ENCODE peak calls at places on chromosomes 5 and 9, in six cellular contexts. One of them, this sample, is unnamed.

GRCh38 chr5:173278641-173279040 is 43.6 kb upstream of the NKX2-5 start:
- DNase-seq in AG20443: no peak
- DNase-seq in activated naive CD4-positive, alpha-beta T cell treated with Interleukin-2 at 50 U/mL for 16 hours: no peak
- DNase-seq in activated CD4-positive, alpha-beta T cell treated with anti-CD3 and anti-CD28 coated beads, Interleukin-2, amount 50 U/mL, for 1 hour: no peak
- DNase-seq in activated CD4-positive, CD25-positive, alpha-beta regulatory T cell: no peak
- DNase-seq in neural crest cell: no peak
- DNase-seq in this sample: no peak

GRCh38 chr5:83306572-83307241 is 164.8 kb upstream of the VCAN start:
- DNase-seq in AG20443: peak
- DNase-seq in activated naive CD4-positive, alpha-beta T cell treated with Interleukin-2 at 50 U/mL for 16 hours: peak
- DNase-seq in activated CD4-positive, alpha-beta T cell treated with anti-CD3 and anti-CD28 coated beads, Interleukin-2, amount 50 U/mL, for 1 hour: no peak
- DNase-seq in activated CD4-positive, CD25-positive, alpha-beta regulatory T cell: no peak
- DNase-seq in neural crest cell: no peak
- DNase-seq in this sample: peak

GRCh38 chr9:117224676-117225075 is 190.2 kb downstream of the ASTN2 start:
- DNase-seq in AG20443: no peak
- DNase-seq in activated naive CD4-positive, alpha-beta T cell treated with Interleukin-2 at 50 U/mL for 16 hours: no peak
- DNase-seq in activated CD4-positive, alpha-beta T cell treated with anti-CD3 and anti-CD28 coated beads, Interleukin-2, amount 50 U/mL, for 1 hour: no peak
- DNase-seq in activated CD4-positive, CD25-positive, alpha-beta regulatory T cell: no peak
- DNase-seq in neural crest cell: no peak
- DNase-seq in this sample: no peak

GRCh38 chr9:33466565-33467495 is 6.9 kb downstream of the NOL6 start:
- DNase-seq in AG20443: peak
- DNase-seq in activated naive CD4-positive, alpha-beta T cell treated with Interleukin-2 at 50 U/mL for 16 hours: peak
- DNase-seq in activated CD4-positive, alpha-beta T cell treated with anti-CD3 and anti-CD28 coated beads, Interleukin-2, amount 50 U/mL, for 1 hour: peak
- DNase-seq in activated CD4-positive, CD25-positive, alpha-beta regulatory T cell: peak
- DNase-seq in neural crest cell: peak
- DNase-seq in this sample: peak

GRCh38 chr5:140106101-140106500 is 7.8 kb upstream of the PURA start:
- DNase-seq in AG20443: no peak
- DNase-seq in activated naive CD4-positive, alpha-beta T cell treated with Interleukin-2 at 50 U/mL for 16 hours: no peak
- DNase-seq in activated CD4-positive, alpha-beta T cell treated with anti-CD3 and anti-CD28 coated beads, Interleukin-2, amount 50 U/mL, for 1 hour: no peak
- DNase-seq in activated CD4-positive, CD25-positive, alpha-beta regulatory T cell: no peak
- DNase-seq in neural crest cell: no peak
- DNase-seq in this sample: no peak

GRCh38 chr9:976258-976804 is at the start of gene DMRT3:
- DNase-seq in AG20443: peak
- DNase-seq in activated naive CD4-positive, alpha-beta T cell treated with Interleukin-2 at 50 U/mL for 16 hours: no peak
- DNase-seq in activated CD4-positive, alpha-beta T cell treated with anti-CD3 and anti-CD28 coated beads, Interleukin-2, amount 50 U/mL, for 1 hour: no peak
- DNase-seq in activated CD4-positive, CD25-positive, alpha-beta regulatory T cell: no peak
- DNase-seq in neural crest cell: peak
- DNase-seq in this sample: no peak

GRCh38 chr9:89052470-89053097 is 61.3 kb downstream of the S1PR3 start:
- DNase-seq in AG20443: no peak
- DNase-seq in activated naive CD4-positive, alpha-beta T cell treated with Interleukin-2 at 50 U/mL for 16 hours: no peak
- DNase-seq in activated CD4-positive, alpha-beta T cell treated with anti-CD3 and anti-CD28 coated beads, Interleukin-2, amount 50 U/mL, for 1 hour: no peak
- DNase-seq in activated CD4-positive, CD25-positive, alpha-beta regulatory T cell: no peak
- DNase-seq in neural crest cell: no peak
- DNase-seq in this sample: no peak

GRCh38 chr9:93112116-93112863 is 16.3 kb downstream of the CARD19 start:
- DNase-seq in AG20443: no peak
- DNase-seq in activated naive CD4-positive, alpha-beta T cell treated with Interleukin-2 at 50 U/mL for 16 hours: no peak
- DNase-seq in activated CD4-positive, alpha-beta T cell treated with anti-CD3 and anti-CD28 coated beads, Interleukin-2, amount 50 U/mL, for 1 hour: no peak
- DNase-seq in activated CD4-positive, CD25-positive, alpha-beta regulatory T cell: no peak
- DNase-seq in neural crest cell: no peak
- DNase-seq in this sample: no peak

GRCh38 chr5:160166973-160167622 is 47.8 kb upstream of the PWWP2A start:
- DNase-seq in AG20443: no peak
- DNase-seq in activated naive CD4-positive, alpha-beta T cell treated with Interleukin-2 at 50 U/mL for 16 hours: no peak
- DNase-seq in activated CD4-positive, alpha-beta T cell treated with anti-CD3 and anti-CD28 coated beads, Interleukin-2, amount 50 U/mL, for 1 hour: no peak
- DNase-seq in activated CD4-positive, CD25-positive, alpha-beta regulatory T cell: no peak
- DNase-seq in neural crest cell: no peak
- DNase-seq in this sample: no peak

GRCh38 chr9:87557996-87558395 is 60.3 kb downstream of the DAPK1 start:
- DNase-seq in AG20443: peak
- DNase-seq in activated naive CD4-positive, alpha-beta T cell treated with Interleukin-2 at 50 U/mL for 16 hours: no peak
- DNase-seq in activated CD4-positive, alpha-beta T cell treated with anti-CD3 and anti-CD28 coated beads, Interleukin-2, amount 50 U/mL, for 1 hour: no peak
- DNase-seq in activated CD4-positive, CD25-positive, alpha-beta regulatory T cell: no peak
- DNase-seq in neural crest cell: no peak
- DNase-seq in this sample: peak

GRCh38 chr9:79682076-79682736 is 110.4 kb downstream of the TLE4 start:
- DNase-seq in AG20443: no peak
- DNase-seq in activated naive CD4-positive, alpha-beta T cell treated with Interleukin-2 at 50 U/mL for 16 hours: no peak
- DNase-seq in activated CD4-positive, alpha-beta T cell treated with anti-CD3 and anti-CD28 coated beads, Interleukin-2, amount 50 U/mL, for 1 hour: no peak
- DNase-seq in activated CD4-positive, CD25-positive, alpha-beta regulatory T cell: no peak
- DNase-seq in neural crest cell: no peak
- DNase-seq in this sample: peak

GRCh38 chr5:143372187-143372829 is 31.2 kb downstream of the NR3C1 start:
- DNase-seq in AG20443: no peak
- DNase-seq in activated naive CD4-positive, alpha-beta T cell treated with Interleukin-2 at 50 U/mL for 16 hours: no peak
- DNase-seq in activated CD4-positive, alpha-beta T cell treated with anti-CD3 and anti-CD28 coated beads, Interleukin-2, amount 50 U/mL, for 1 hour: no peak
- DNase-seq in activated CD4-positive, CD25-positive, alpha-beta regulatory T cell: no peak
- DNase-seq in neural crest cell: no peak
- DNase-seq in this sample: no peak

GRCh38 chr5:135236951-135237791 is 161.9 kb downstream of the MACROH2A1 start:
- DNase-seq in AG20443: no peak
- DNase-seq in activated naive CD4-positive, alpha-beta T cell treated with Interleukin-2 at 50 U/mL for 16 hours: no peak
- DNase-seq in activated CD4-positive, alpha-beta T cell treated with anti-CD3 and anti-CD28 coated beads, Interleukin-2, amount 50 U/mL, for 1 hour: no peak
- DNase-seq in activated CD4-positive, CD25-positive, alpha-beta regulatory T cell: no peak
- DNase-seq in neural crest cell: no peak
- DNase-seq in this sample: no peak

GRCh38 chr9:107587175-107587963 is 97.8 kb upstream of the KLF4 start:
- DNase-seq in AG20443: no peak
- DNase-seq in activated naive CD4-positive, alpha-beta T cell treated with Interleukin-2 at 50 U/mL for 16 hours: no peak
- DNase-seq in activated CD4-positive, alpha-beta T cell treated with anti-CD3 and anti-CD28 coated beads, Interleukin-2, amount 50 U/mL, for 1 hour: no peak
- DNase-seq in activated CD4-positive, CD25-positive, alpha-beta regulatory T cell: no peak
- DNase-seq in neural crest cell: no peak
- DNase-seq in this sample: no peak

GRCh38 chr5:146813748-146814147 is 64.8 kb downstream of the PPP2R2B start:
- DNase-seq in AG20443: no peak
- DNase-seq in activated naive CD4-positive, alpha-beta T cell treated with Interleukin-2 at 50 U/mL for 16 hours: no peak
- DNase-seq in activated CD4-positive, alpha-beta T cell treated with anti-CD3 and anti-CD28 coated beads, Interleukin-2, amount 50 U/mL, for 1 hour: no peak
- DNase-seq in activated CD4-positive, CD25-positive, alpha-beta regulatory T cell: no peak
- DNase-seq in neural crest cell: no peak
- DNase-seq in this sample: no peak

GRCh38 chr5:99674086-99674485 is 745.3 kb upstream of the CHD1 start:
- DNase-seq in AG20443: no peak
- DNase-seq in activated naive CD4-positive, alpha-beta T cell treated with Interleukin-2 at 50 U/mL for 16 hours: no peak
- DNase-seq in activated CD4-positive, alpha-beta T cell treated with anti-CD3 and anti-CD28 coated beads, Interleukin-2, amount 50 U/mL, for 1 hour: no peak
- DNase-seq in activated CD4-positive, CD25-positive, alpha-beta regulatory T cell: no peak
- DNase-seq in neural crest cell: no peak
- DNase-seq in this sample: no peak

GRCh38 chr9:133850937-133851336 is 112.8 kb upstream of the SARDH start:
- DNase-seq in AG20443: no peak
- DNase-seq in activated naive CD4-positive, alpha-beta T cell treated with Interleukin-2 at 50 U/mL for 16 hours: no peak
- DNase-seq in activated CD4-positive, alpha-beta T cell treated with anti-CD3 and anti-CD28 coated beads, Interleukin-2, amount 50 U/mL, for 1 hour: no peak
- DNase-seq in activated CD4-positive, CD25-positive, alpha-beta regulatory T cell: no peak
- DNase-seq in neural crest cell: no peak
- DNase-seq in this sample: no peak

GRCh38 chr9:14317667-14318255 is 3.8 kb upstream of the NFIB start:
- DNase-seq in AG20443: no peak
- DNase-seq in activated naive CD4-positive, alpha-beta T cell treated with Interleukin-2 at 50 U/mL for 16 hours: no peak
- DNase-seq in activated CD4-positive, alpha-beta T cell treated with anti-CD3 and anti-CD28 coated beads, Interleukin-2, amount 50 U/mL, for 1 hour: no peak
- DNase-seq in activated CD4-positive, CD25-positive, alpha-beta regulatory T cell: no peak
- DNase-seq in neural crest cell: no peak
- DNase-seq in this sample: no peak

GRCh38 chr9:73269430-73270101 is 117.9 kb downstream of the ANXA1 start:
- DNase-seq in AG20443: no peak
- DNase-seq in activated naive CD4-positive, alpha-beta T cell treated with Interleukin-2 at 50 U/mL for 16 hours: no peak
- DNase-seq in activated CD4-positive, alpha-beta T cell treated with anti-CD3 and anti-CD28 coated beads, Interleukin-2, amount 50 U/mL, for 1 hour: no peak
- DNase-seq in activated CD4-positive, CD25-positive, alpha-beta regulatory T cell: no peak
- DNase-seq in neural crest cell: no peak
- DNase-seq in this sample: peak

GRCh38 chr9:77451507-77451906 is 196.6 kb downstream of the GNA14 start:
- DNase-seq in AG20443: no peak
- DNase-seq in activated naive CD4-positive, alpha-beta T cell treated with Interleukin-2 at 50 U/mL for 16 hours: no peak
- DNase-seq in activated CD4-positive, alpha-beta T cell treated with anti-CD3 and anti-CD28 coated beads, Interleukin-2, amount 50 U/mL, for 1 hour: no peak
- DNase-seq in activated CD4-positive, CD25-positive, alpha-beta regulatory T cell: no peak
- DNase-seq in neural crest cell: no peak
- DNase-seq in this sample: no peak

GRCh38 chr9:15724006-15724405 is 171.2 kb downstream of the CCDC171 start:
- DNase-seq in AG20443: no peak
- DNase-seq in activated naive CD4-positive, alpha-beta T cell treated with Interleukin-2 at 50 U/mL for 16 hours: no peak
- DNase-seq in activated CD4-positive, alpha-beta T cell treated with anti-CD3 and anti-CD28 coated beads, Interleukin-2, amount 50 U/mL, for 1 hour: no peak
- DNase-seq in activated CD4-positive, CD25-positive, alpha-beta regulatory T cell: no peak
- DNase-seq in neural crest cell: no peak
- DNase-seq in this sample: peak

GRCh38 chr9:85212209-85212608 is 529.5 kb downstream of the AGTPBP1 start:
- DNase-seq in AG20443: peak
- DNase-seq in activated naive CD4-positive, alpha-beta T cell treated with Interleukin-2 at 50 U/mL for 16 hours: no peak
- DNase-seq in activated CD4-positive, alpha-beta T cell treated with anti-CD3 and anti-CD28 coated beads, Interleukin-2, amount 50 U/mL, for 1 hour: no peak
- DNase-seq in activated CD4-positive, CD25-positive, alpha-beta regulatory T cell: no peak
- DNase-seq in neural crest cell: no peak
- DNase-seq in this sample: peak

GRCh38 chr5:166441-167372 is 24.6 kb upstream of the LRRC14B start:
- DNase-seq in AG20443: no peak
- DNase-seq in activated naive CD4-positive, alpha-beta T cell treated with Interleukin-2 at 50 U/mL for 16 hours: no peak
- DNase-seq in activated CD4-positive, alpha-beta T cell treated with anti-CD3 and anti-CD28 coated beads, Interleukin-2, amount 50 U/mL, for 1 hour: no peak
- DNase-seq in activated CD4-positive, CD25-positive, alpha-beta regulatory T cell: no peak
- DNase-seq in neural crest cell: no peak
- DNase-seq in this sample: no peak

GRCh38 chr9:133916159-133916541 is 76.0 kb downstream of the VAV2 start:
- DNase-seq in AG20443: no peak
- DNase-seq in activated naive CD4-positive, alpha-beta T cell treated with Interleukin-2 at 50 U/mL for 16 hours: no peak
- DNase-seq in activated CD4-positive, alpha-beta T cell treated with anti-CD3 and anti-CD28 coated beads, Interleukin-2, amount 50 U/mL, for 1 hour: no peak
- DNase-seq in activated CD4-positive, CD25-positive, alpha-beta regulatory T cell: no peak
- DNase-seq in neural crest cell: no peak
- DNase-seq in this sample: no peak

GRCh38 chr5:176542596-176543427 is 5.6 kb upstream of the RNF44 start:
- DNase-seq in AG20443: peak
- DNase-seq in activated naive CD4-positive, alpha-beta T cell treated with Interleukin-2 at 50 U/mL for 16 hours: peak
- DNase-seq in activated CD4-positive, alpha-beta T cell treated with anti-CD3 and anti-CD28 coated beads, Interleukin-2, amount 50 U/mL, for 1 hour: peak
- DNase-seq in activated CD4-positive, CD25-positive, alpha-beta regulatory T cell: no peak
- DNase-seq in neural crest cell: peak
- DNase-seq in this sample: peak

GRCh38 chr5:149644629-149645028 is 63.3 kb downstream of the ARHGEF37 start:
- DNase-seq in AG20443: no peak
- DNase-seq in activated naive CD4-positive, alpha-beta T cell treated with Interleukin-2 at 50 U/mL for 16 hours: no peak
- DNase-seq in activated CD4-positive, alpha-beta T cell treated with anti-CD3 and anti-CD28 coated beads, Interleukin-2, amount 50 U/mL, for 1 hour: no peak
- DNase-seq in activated CD4-positive, CD25-positive, alpha-beta regulatory T cell: no peak
- DNase-seq in neural crest cell: no peak
- DNase-seq in this sample: no peak

GRCh38 chr5:97525780-97526179 is 342.7 kb upstream of the RIOK2 start:
- DNase-seq in AG20443: no peak
- DNase-seq in activated naive CD4-positive, alpha-beta T cell treated with Interleukin-2 at 50 U/mL for 16 hours: no peak
- DNase-seq in activated CD4-positive, alpha-beta T cell treated with anti-CD3 and anti-CD28 coated beads, Interleukin-2, amount 50 U/mL, for 1 hour: no peak
- DNase-seq in activated CD4-positive, CD25-positive, alpha-beta regulatory T cell: no peak
- DNase-seq in neural crest cell: no peak
- DNase-seq in this sample: no peak

GRCh38 chr9:134709512-134710270 is 68.1 kb downstream of the COL5A1 start:
- DNase-seq in AG20443: peak
- DNase-seq in activated naive CD4-positive, alpha-beta T cell treated with Interleukin-2 at 50 U/mL for 16 hours: no peak
- DNase-seq in activated CD4-positive, alpha-beta T cell treated with anti-CD3 and anti-CD28 coated beads, Interleukin-2, amount 50 U/mL, for 1 hour: no peak
- DNase-seq in activated CD4-positive, CD25-positive, alpha-beta regulatory T cell: no peak
- DNase-seq in neural crest cell: no peak
- DNase-seq in this sample: peak

GRCh38 chr5:139141841-139142240 is 56.3 kb downstream of the SIL1 start:
- DNase-seq in AG20443: no peak
- DNase-seq in activated naive CD4-positive, alpha-beta T cell treated with Interleukin-2 at 50 U/mL for 16 hours: no peak
- DNase-seq in activated CD4-positive, alpha-beta T cell treated with anti-CD3 and anti-CD28 coated beads, Interleukin-2, amount 50 U/mL, for 1 hour: no peak
- DNase-seq in activated CD4-positive, CD25-positive, alpha-beta regulatory T cell: no peak
- DNase-seq in neural crest cell: no peak
- DNase-seq in this sample: no peak

This sample was measured in EH.